ENCODE peak calls at places on chromosome 12, in five cellular contexts. One of them, this sample, is unnamed.

GRCh38 chr12:20450591-20450990 is 82.3 kb downstream of the PDE3A start:
- DNase-seq in cardiac muscle cell: no peak
- DNase-seq in AG09309: no peak
- DNase-seq in IMR-90: no peak
- DNase-seq in fibroblast of villous mesenchyme: no peak
- DNase-seq in this sample: no peak

GRCh38 chr12:122162976-122163375 is 11.0 kb downstream of the IL31 start:
- DNase-seq in cardiac muscle cell: no peak
- DNase-seq in AG09309: no peak
- DNase-seq in IMR-90: no peak
- DNase-seq in fibroblast of villous mesenchyme: no peak
- DNase-seq in this sample: no peak

GRCh38 chr12:122421263-122421814 is 1.1 kb downstream of the CLIP1 start:
- DNase-seq in cardiac muscle cell: peak
- DNase-seq in AG09309: no peak
- DNase-seq in IMR-90: peak
- DNase-seq in fibroblast of villous mesenchyme: peak
- DNase-seq in this sample: peak

GRCh38 chr12:76266797-76267196 is 81.4 kb downstream of the BBS10 start:
- DNase-seq in cardiac muscle cell: no peak
- DNase-seq in AG09309: peak
- DNase-seq in IMR-90: peak
- DNase-seq in fibroblast of villous mesenchyme: peak
- DNase-seq in this sample: peak

GRCh38 chr12:111126331-111126730 is 206.0 kb upstream of the MYL2 start:
- DNase-seq in cardiac muscle cell: no peak
- DNase-seq in AG09309: no peak
- DNase-seq in IMR-90: no peak
- DNase-seq in fibroblast of villous mesenchyme: no peak
- DNase-seq in this sample: peak

GRCh38 chr12:28884861-28885260 is 264.2 kb upstream of the FAR2 start:
- DNase-seq in cardiac muscle cell: no peak
- DNase-seq in AG09309: no peak
- DNase-seq in IMR-90: peak
- DNase-seq in fibroblast of villous mesenchyme: peak
- DNase-seq in this sample: no peak

GRCh38 chr12:107242189-107242588 is 148.8 kb upstream of the CRY1 start:
- DNase-seq in cardiac muscle cell: peak
- DNase-seq in AG09309: no peak
- DNase-seq in IMR-90: peak
- DNase-seq in fibroblast of villous mesenchyme: no peak
- DNase-seq in this sample: no peak

GRCh38 chr12:6961278-6961694 is 9.2 kb downstream of the PHB2 start:
- DNase-seq in cardiac muscle cell: no peak
- DNase-seq in AG09309: no peak
- DNase-seq in IMR-90: no peak
- DNase-seq in fibroblast of villous mesenchyme: peak
- DNase-seq in this sample: peak

GRCh38 chr12:42094277-42094676 is 50.4 kb downstream of the GXYLT1 start:
- DNase-seq in cardiac muscle cell: no peak
- DNase-seq in AG09309: no peak
- DNase-seq in IMR-90: peak
- DNase-seq in fibroblast of villous mesenchyme: peak
- DNase-seq in this sample: no peak

GRCh38 chr12:69258655-69259054 is 19.3 kb downstream of the CPSF6 start:
- DNase-seq in cardiac muscle cell: no peak
- DNase-seq in AG09309: no peak
- DNase-seq in IMR-90: no peak
- DNase-seq in fibroblast of villous mesenchyme: no peak
- DNase-seq in this sample: no peak

GRCh38 chr12:52543985-52544888 is 8.7 kb downstream of the KRT71 start:
- DNase-seq in cardiac muscle cell: no peak
- DNase-seq in AG09309: no peak
- DNase-seq in IMR-90: no peak
- DNase-seq in fibroblast of villous mesenchyme: no peak
- DNase-seq in this sample: no peak

GRCh38 chr12:59036973-59037807 is 116.9 kb upstream of the LRIG3 start:
- DNase-seq in cardiac muscle cell: no peak
- DNase-seq in AG09309: no peak
- DNase-seq in IMR-90: peak
- DNase-seq in fibroblast of villous mesenchyme: peak
- DNase-seq in this sample: no peak

GRCh38 chr12:106345739-106346138 is 11.8 kb upstream of the POLR3B start:
- DNase-seq in cardiac muscle cell: peak
- DNase-seq in AG09309: no peak
- DNase-seq in IMR-90: peak
- DNase-seq in fibroblast of villous mesenchyme: peak
- DNase-seq in this sample: no peak

GRCh38 chr12:7989827-7990491 is 42.6 kb upstream of the FOXJ2 start:
- DNase-seq in cardiac muscle cell: no peak
- DNase-seq in AG09309: no peak
- DNase-seq in IMR-90: peak
- DNase-seq in fibroblast of villous mesenchyme: peak
- DNase-seq in this sample: peak

GRCh38 chr12:77725611-77726010 is 105.1 kb upstream of the NAV3 start:
- DNase-seq in cardiac muscle cell: no peak
- DNase-seq in AG09309: peak
- DNase-seq in IMR-90: peak
- DNase-seq in fibroblast of villous mesenchyme: peak
- DNase-seq in this sample: no peak

GRCh38 chr12:106205208-106206069 is 42.4 kb downstream of the CKAP4 start:
- DNase-seq in cardiac muscle cell: no peak
- DNase-seq in AG09309: no peak
- DNase-seq in IMR-90: no peak
- DNase-seq in fibroblast of villous mesenchyme: no peak
- DNase-seq in this sample: no peak

GRCh38 chr12:50926415-50926814 is 25.9 kb upstream of the HIGD1C start:
- DNase-seq in cardiac muscle cell: no peak
- DNase-seq in AG09309: no peak
- DNase-seq in IMR-90: no peak
- DNase-seq in fibroblast of villous mesenchyme: no peak
- DNase-seq in this sample: no peak

GRCh38 chr12:113385282-113385882 is 18.3 kb downstream of the SDS start:
- DNase-seq in cardiac muscle cell: no peak
- DNase-seq in AG09309: no peak
- DNase-seq in IMR-90: no peak
- DNase-seq in fibroblast of villous mesenchyme: no peak
- DNase-seq in this sample: no peak

GRCh38 chr12:5094550-5094949 is 50.9 kb downstream of the KCNA5 start:
- DNase-seq in cardiac muscle cell: no peak
- DNase-seq in AG09309: peak
- DNase-seq in IMR-90: peak
- DNase-seq in fibroblast of villous mesenchyme: no peak
- DNase-seq in this sample: no peak

GRCh38 chr12:41745593-41745992 is 399.1 kb downstream of the GXYLT1 start:
- DNase-seq in cardiac muscle cell: no peak
- DNase-seq in AG09309: no peak
- DNase-seq in IMR-90: no peak
- DNase-seq in fibroblast of villous mesenchyme: no peak
- DNase-seq in this sample: no peak

GRCh38 chr12:29714966-29715365 is 68.8 kb downstream of the TMTC1 start:
- DNase-seq in cardiac muscle cell: no peak
- DNase-seq in AG09309: no peak
- DNase-seq in IMR-90: no peak
- DNase-seq in fibroblast of villous mesenchyme: no peak
- DNase-seq in this sample: no peak

GRCh38 chr12:2998789-2999264 is 39.6 kb downstream of the TEAD4 start:
- DNase-seq in cardiac muscle cell: peak
- DNase-seq in AG09309: peak
- DNase-seq in IMR-90: peak
- DNase-seq in fibroblast of villous mesenchyme: peak
- DNase-seq in this sample: no peak

GRCh38 chr12:11513288-11513687 is 117.9 kb upstream of the PRB2 start:
- DNase-seq in cardiac muscle cell: no peak
- DNase-seq in AG09309: no peak
- DNase-seq in IMR-90: no peak
- DNase-seq in fibroblast of villous mesenchyme: peak
- DNase-seq in this sample: peak

GRCh38 chr12:118958520-118958919 is 22.8 kb upstream of the SRRM4 start:
- DNase-seq in cardiac muscle cell: peak
- DNase-seq in AG09309: no peak
- DNase-seq in IMR-90: no peak
- DNase-seq in fibroblast of villous mesenchyme: no peak
- DNase-seq in this sample: no peak

GRCh38 chr12:76108356-76108755 is 23.9 kb upstream of the NAP1L1 start:
- DNase-seq in cardiac muscle cell: no peak
- DNase-seq in AG09309: no peak
- DNase-seq in IMR-90: no peak
- DNase-seq in fibroblast of villous mesenchyme: no peak
- DNase-seq in this sample: no peak

GRCh38 chr12:104604995-104605675 is 148.4 kb downstream of the CHST11 start:
- DNase-seq in cardiac muscle cell: no peak
- DNase-seq in AG09309: no peak
- DNase-seq in IMR-90: no peak
- DNase-seq in fibroblast of villous mesenchyme: peak
- DNase-seq in this sample: peak

GRCh38 chr12:119444462-119445044 is 110.0 kb downstream of the CCDC60 start:
- DNase-seq in cardiac muscle cell: peak
- DNase-seq in AG09309: no peak
- DNase-seq in IMR-90: no peak
- DNase-seq in fibroblast of villous mesenchyme: peak
- DNase-seq in this sample: peak

GRCh38 chr12:34033628-34034296 is 11.5 kb downstream of the ALG10 start:
- DNase-seq in cardiac muscle cell: peak
- DNase-seq in AG09309: no peak
- DNase-seq in IMR-90: peak
- DNase-seq in fibroblast of villous mesenchyme: peak
- DNase-seq in this sample: no peak

GRCh38 chr12:120413901-120414695 is 23.8 kb upstream of the COX6A1 start:
- DNase-seq in cardiac muscle cell: peak
- DNase-seq in AG09309: no peak
- DNase-seq in IMR-90: no peak
- DNase-seq in fibroblast of villous mesenchyme: no peak
- DNase-seq in this sample: no peak

GRCh38 chr12:3468329-3468728 is 22.7 kb upstream of the PRMT8 start:
- DNase-seq in cardiac muscle cell: no peak
- DNase-seq in AG09309: no peak
- DNase-seq in IMR-90: no peak
- DNase-seq in fibroblast of villous mesenchyme: no peak
- DNase-seq in this sample: no peak

GRCh38 chr12:48198619-48198973 is 4.5 kb downstream of the OR10AD1 start:
- DNase-seq in cardiac muscle cell: no peak
- DNase-seq in AG09309: no peak
- DNase-seq in IMR-90: no peak
- DNase-seq in fibroblast of villous mesenchyme: no peak
- DNase-seq in this sample: peak

GRCh38 chr12:48198985-48199384 is 4.1 kb downstream of the OR10AD1 start:
- DNase-seq in cardiac muscle cell: no peak
- DNase-seq in AG09309: no peak
- DNase-seq in IMR-90: no peak
- DNase-seq in fibroblast of villous mesenchyme: no peak
- DNase-seq in this sample: no peak

GRCh38 chr12:48197967-48198618 is 5.0 kb downstream of the OR10AD1 start:
- DNase-seq in cardiac muscle cell: peak
- DNase-seq in AG09309: peak
- DNase-seq in IMR-90: peak
- DNase-seq in fibroblast of villous mesenchyme: peak
- DNase-seq in this sample: peak

GRCh38 chr12:48199784-48200198 is 3.3 kb downstream of the OR10AD1 start:
- DNase-seq in cardiac muscle cell: no peak
- DNase-seq in AG09309: no peak
- DNase-seq in IMR-90: peak
- DNase-seq in fibroblast of villous mesenchyme: peak
- DNase-seq in this sample: no peak

GRCh38 chr12:48197549-48197966 is 5.5 kb downstream of the OR10AD1 start:
- DNase-seq in cardiac muscle cell: no peak
- DNase-seq in AG09309: no peak
- DNase-seq in IMR-90: no peak
- DNase-seq in fibroblast of villous mesenchyme: no peak
- DNase-seq in this sample: no peak
- TF ChIP-seq CTCF in cardiac muscle cell: peak
- TF ChIP-seq CTCF in AG09309: peak
- TF ChIP-seq CTCF in IMR-90: peak
- TF ChIP-seq CTCF in fibroblast of villous mesenchyme: peak
- TF ChIP-seq CTCF in this sample: no peak

GRCh38 chr12:123853401-123854070 is 91.4 kb downstream of the DNAH10 start:
- DNase-seq in cardiac muscle cell: no peak
- DNase-seq in AG09309: no peak
- DNase-seq in IMR-90: no peak
- DNase-seq in fibroblast of villous mesenchyme: no peak
- DNase-seq in this sample: peak

GRCh38 chr12:123854232-123854631 is 92.1 kb downstream of the DNAH10 start:
- DNase-seq in cardiac muscle cell: no peak
- DNase-seq in AG09309: no peak
- DNase-seq in IMR-90: no peak
- DNase-seq in fibroblast of villous mesenchyme: no peak
- DNase-seq in this sample: peak

GRCh38 chr12:123856681-123857080 is 94.6 kb downstream of the DNAH10 start:
- DNase-seq in cardiac muscle cell: no peak
- DNase-seq in AG09309: no peak
- DNase-seq in IMR-90: no peak
- DNase-seq in fibroblast of villous mesenchyme: no peak
- DNase-seq in this sample: no peak

GRCh38 chr12:123858176-123858575 is 96.1 kb downstream of the DNAH10 start:
- DNase-seq in cardiac muscle cell: no peak
- DNase-seq in AG09309: no peak
- DNase-seq in IMR-90: no peak
- DNase-seq in fibroblast of villous mesenchyme: no peak
- DNase-seq in this sample: peak

GRCh38 chr12:123854918-123855317 is 92.8 kb downstream of the DNAH10 start:
- DNase-seq in cardiac muscle cell: no peak
- DNase-seq in AG09309: no peak
- DNase-seq in IMR-90: no peak
- DNase-seq in fibroblast of villous mesenchyme: no peak
- DNase-seq in this sample: no peak
- H3K4me3 ChIP-seq in cardiac muscle cell: no peak
- H3K4me3 ChIP-seq in AG09309: no peak
- H3K4me3 ChIP-seq in IMR-90: no peak
- H3K4me3 ChIP-seq in fibroblast of villous mesenchyme: no peak
- H3K4me3 ChIP-seq in this sample: no peak

DNA sequence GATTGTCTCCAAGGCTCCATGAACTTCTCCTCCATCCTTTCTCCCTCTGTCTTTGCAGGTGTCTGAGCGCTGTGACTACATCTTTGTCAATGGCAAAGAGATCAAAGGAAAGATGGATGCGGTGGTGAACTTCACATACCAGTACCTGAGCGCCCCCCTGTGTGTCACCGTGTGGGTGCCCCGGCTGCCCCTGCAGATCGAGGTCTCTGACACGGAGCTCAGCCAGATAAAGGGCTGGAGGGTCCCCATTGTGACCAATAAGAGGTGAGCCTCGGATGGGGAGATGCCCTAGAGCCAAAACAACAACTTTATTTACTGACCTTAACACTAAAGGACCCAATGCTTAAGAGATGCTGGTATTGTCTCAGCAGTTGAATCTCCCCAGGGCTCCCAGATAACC is 130.0 kb downstream of the SLC15A4 start:
- DNase-seq in cardiac muscle cell: no peak
- DNase-seq in AG09309: no peak
- DNase-seq in IMR-90: no peak
- DNase-seq in fibroblast of villous mesenchyme: no peak
- DNase-seq in this sample: no peak
- TF ChIP-seq CTCF in cardiac muscle cell: no peak
- TF ChIP-seq CTCF in AG09309: no peak
- TF ChIP-seq CTCF in IMR-90: no peak
- TF ChIP-seq CTCF in fibroblast of villous mesenchyme: no peak
- TF ChIP-seq CTCF in this sample: no peak

GRCh38 chr12:62983594-62983993 is 48.6 kb upstream of the PPM1H start:
- DNase-seq in cardiac muscle cell: no peak
- DNase-seq in AG09309: no peak
- DNase-seq in IMR-90: no peak
- DNase-seq in fibroblast of villous mesenchyme: no peak
- DNase-seq in this sample: no peak

GRCh38 chr12:62986844-62987243 is 51.9 kb upstream of the PPM1H start:
- DNase-seq in cardiac muscle cell: no peak
- DNase-seq in AG09309: no peak
- DNase-seq in IMR-90: no peak
- DNase-seq in fibroblast of villous mesenchyme: no peak
- DNase-seq in this sample: no peak
- H3K4me3 ChIP-seq in cardiac muscle cell: no peak
- H3K4me3 ChIP-seq in AG09309: no peak
- H3K4me3 ChIP-seq in IMR-90: no peak
- H3K4me3 ChIP-seq in fibroblast of villous mesenchyme: no peak
- H3K4me3 ChIP-seq in this sample: no peak